ENCODE peak calls at places on chromosomes 5 and 9, in ten cellular contexts. G is NCI-H2029; Z is A172; T is activated effector memory CD4-positive, alpha-beta T cell treated with Interleukin-2 at 50 U/mL for 16 hours; C is activated B cell treated with CpG ODN at 0.5 μM for 24 hours; F is activated T-helper 1 cell treated with anti-CD3 and anti-CD28 coated beads, Interleukin-2, amount 50 U/mL, for 16 hours; L is NCI-H2107; Y is cardiac fibroblast; A is ascending aorta; Q is hypothalamus. B is an unnamed sample.

GRCh38 chr5:54311178-54311811 is 922 bp upstream of the ARL15 start:
- DNase-seq in G (no peak), Z (no peak), T (no peak), C (no peak), F (no peak), L (no peak), Y (peak), A (no peak), Q (no peak), B (no peak)

GRCh38 chr9:134957165-134957944 is 39.6 kb upstream of the FCN1 start:
- DNase-seq in G (no peak), Z (no peak), T (no peak), C (no peak), F (no peak), L (no peak), Y (no peak), A (peak), Q (no peak), B (no peak)

GRCh38 chr9:134412298-134412711 is 86.0 kb downstream of the RXRA start:
- DNase-seq in G (no peak), Z (no peak), T (no peak), C (no peak), F (no peak), L (no peak), Y (no peak), A (no peak), Q (no peak), B (no peak)

GRCh38 chr5:157761690-157762611 is 18.4 kb downstream of the LSM11 start:
- DNase-seq in G (peak), Z (peak), T (no peak), C (no peak), F (no peak), L (peak), Y (peak), A (no peak), Q (no peak), B (no peak)

GRCh38 chr5:176394881-176395675 is 6.5 kb downstream of the HIGD2A start:
- DNase-seq in G (no peak), Z (no peak), T (no peak), C (no peak), F (no peak), L (no peak), Y (peak), A (no peak), Q (no peak), B (no peak)

GRCh38 chr9:117444466-117444865 is 29.6 kb upstream of the ASTN2 start:
- DNase-seq in G (no peak), Z (no peak), T (no peak), C (no peak), F (no peak), L (no peak), Y (no peak), A (no peak), Q (no peak), B (no peak)

GRCh38 chr9:113875917-113876805 is at the start of gene ZNF618:
- DNase-seq in G (peak), Z (no peak), T (no peak), C (peak), F (no peak), L (no peak), Y (peak), A (peak), Q (no peak), B (peak)

GRCh38 chr5:36531401-36531800 is 75.0 kb upstream of the SLC1A3 start:
- DNase-seq in G (no peak), Z (no peak), T (no peak), C (no peak), F (no peak), L (no peak), Y (no peak), A (no peak), Q (no peak), B (no peak)

GRCh38 chr5:11311272-11311671 is 550.2 kb upstream of the DAP start:
- DNase-seq in G (no peak), Z (no peak), T (no peak), C (no peak), F (no peak), L (no peak), Y (no peak), A (no peak), Q (no peak), B (no peak)

GRCh38 chr9:98247826-98248657 is 7.4 kb downstream of the TBC1D2 start:
- DNase-seq in G (no peak), Z (no peak), T (no peak), C (no peak), F (no peak), L (no peak), Y (no peak), A (no peak), Q (no peak), B (no peak)

GRCh38 chr9:99239341-99240055 is 17.4 kb downstream of the SEC61B start:
- DNase-seq in G (no peak), Z (peak), T (no peak), C (no peak), F (no peak), L (no peak), Y (peak), A (no peak), Q (no peak), B (no peak)

GRCh38 chr9:79637180-79637925 is 65.6 kb downstream of the TLE4 start:
- DNase-seq in G (no peak), Z (peak), T (no peak), C (no peak), F (no peak), L (no peak), Y (no peak), A (no peak), Q (no peak), B (no peak)

GRCh38 chr9:127316586-127317383 is 52.2 kb downstream of the GARNL3 start:
- DNase-seq in G (no peak), Z (no peak), T (no peak), C (no peak), F (no peak), L (no peak), Y (no peak), A (no peak), Q (no peak), B (no peak)

GRCh38 chr9:20074291-20074690 is 285.5 kb upstream of the SLC24A2 start:
- DNase-seq in G (no peak), Z (no peak), T (no peak), C (no peak), F (no peak), L (no peak), Y (no peak), A (no peak), Q (no peak), B (no peak)

GRCh38 chr5:138874771-138875628 is at the start of gene LRRTM2:
- DNase-seq in G (peak), Z (peak), T (no peak), C (no peak), F (no peak), L (no peak), Y (peak), A (no peak), Q (peak), B (no peak)

GRCh38 chr5:18171684-18172083 is 537.4 kb downstream of the TAF11L14 start:
- DNase-seq in G (no peak), Z (no peak), T (no peak), C (no peak), F (no peak), L (no peak), Y (no peak), A (no peak), Q (no peak), B (no peak)

GRCh38 chr5:71939452-71939932 is 167.8 kb upstream of the MAP1B start:
- DNase-seq in G (no peak), Z (no peak), T (no peak), C (no peak), F (no peak), L (no peak), Y (no peak), A (no peak), Q (no peak), B (no peak)

GRCh38 chr9:127531676-127532075 is 80.4 kb downstream of the LRSAM1 start:
- DNase-seq in G (no peak), Z (no peak), T (no peak), C (no peak), F (no peak), L (no peak), Y (no peak), A (no peak), Q (no peak), B (no peak)

GRCh38 chr5:157926953-157927352 is 68.0 kb upstream of the CLINT1 start:
- DNase-seq in G (no peak), Z (no peak), T (no peak), C (no peak), F (no peak), L (no peak), Y (no peak), A (no peak), Q (no peak), B (no peak)

GRCh38 chr9:116718111-116718510 is 31.0 kb downstream of the TRIM32 start:
- DNase-seq in G (no peak), Z (no peak), T (no peak), C (no peak), F (no peak), L (no peak), Y (no peak), A (no peak), Q (no peak), B (no peak)

GRCh38 chr9:63816742-63817621 is 1468.0 kb downstream of the FOXD4L5 start:
- DNase-seq in G (no peak), Z (peak), T (peak), C (peak), F (peak), L (no peak), Y (peak), A (peak), Q (no peak), B (peak)

GRCh38 chr5:90221947-90222346 is 187.6 kb downstream of the CETN3 start:
- DNase-seq in G (no peak), Z (peak), T (no peak), C (no peak), F (no peak), L (no peak), Y (no peak), A (no peak), Q (no peak), B (no peak)

GRCh38 chr5:134133213-134133994 is 18.9 kb downstream of the TCF7 start:
- DNase-seq in G (no peak), Z (no peak), T (no peak), C (peak), F (no peak), L (no peak), Y (no peak), A (peak), Q (no peak), B (no peak)

GRCh38 chr9:131020388-131020787 is 11.4 kb downstream of the LAMC3 start:
- DNase-seq in G (no peak), Z (no peak), T (no peak), C (no peak), F (no peak), L (no peak), Y (peak), A (peak), Q (no peak), B (no peak)

GRCh38 chr5:68319316-68320093 is 103.9 kb downstream of the PIK3R1 start:
- DNase-seq in G (no peak), Z (peak), T (no peak), C (no peak), F (no peak), L (no peak), Y (peak), A (no peak), Q (no peak), B (no peak)

B was measured in T-helper 17 cell.